ENCODE peak calls at places on chromosomes 13 and 19, in nine cellular contexts. One of them, this sample, is unnamed.

GRCh38 chr13:31773538-31773937 is 34.2 kb downstream of the RXFP2 start:
- DNase-seq in stimulated activated naive B cell treated with anti-CD40 and anti-IgM and Interleukin-4, amounts not matched to agents 10 μg/mL and 1 μg/mL and 100 μg/mL, for 72 hours: no peak
- DNase-seq in nephron progenitor cell: no peak
- DNase-seq in HEK293T: no peak
- DNase-seq in islet precursor cell: no peak
- DNase-seq in NCI-H446: no peak
- DNase-seq in stimulated activated CD4-positive, alpha-beta T cell treated with anti-CD3 and anti-CD28 coated beads, Interleukin-2, amount 100 ng/mL, for 48 hours: no peak
- DNase-seq in T-helper 2 cell: no peak
- DNase-seq in naive B cell: no peak
- DNase-seq in this sample: no peak

GRCh38 chr13:112757759-112758086 is 67.9 kb downstream of the ATP11A start:
- DNase-seq in NCI-H446: no peak
- DNase-seq in T-helper 2 cell: no peak
- DNase-seq in islet precursor cell: no peak
- DNase-seq in naive B cell: no peak
- DNase-seq in HEK293T: no peak
- DNase-seq in stimulated activated naive B cell treated with anti-CD40 and anti-IgM and Interleukin-4, amounts not matched to agents 10 μg/mL and 1 μg/mL and 100 μg/mL, for 72 hours: no peak
- DNase-seq in nephron progenitor cell: no peak
- DNase-seq in stimulated activated CD4-positive, alpha-beta T cell treated with anti-CD3 and anti-CD28 coated beads, Interleukin-2, amount 100 ng/mL, for 48 hours: no peak
- DNase-seq in this sample: no peak

GRCh38 chr19:51440846-51441409 is 17.3 kb downstream of the SIGLEC8 start:
- DNase-seq in nephron progenitor cell: no peak
- DNase-seq in stimulated activated CD4-positive, alpha-beta T cell treated with anti-CD3 and anti-CD28 coated beads, Interleukin-2, amount 100 ng/mL, for 48 hours: peak; percentile 58
- DNase-seq in stimulated activated naive B cell treated with anti-CD40 and anti-IgM and Interleukin-4, amounts not matched to agents 10 μg/mL and 1 μg/mL and 100 μg/mL, for 72 hours: peak; percentile 66
- DNase-seq in HEK293T: no peak
- DNase-seq in NCI-H446: no peak
- DNase-seq in islet precursor cell: no peak
- DNase-seq in T-helper 2 cell: no peak
- DNase-seq in naive B cell: no peak
- DNase-seq in this sample: no peak

GRCh38 chr13:101211261-101211660 is 205.0 kb downstream of the NALCN start:
- DNase-seq in HEK293T: no peak
- DNase-seq in stimulated activated naive B cell treated with anti-CD40 and anti-IgM and Interleukin-4, amounts not matched to agents 10 μg/mL and 1 μg/mL and 100 μg/mL, for 72 hours: no peak
- DNase-seq in stimulated activated CD4-positive, alpha-beta T cell treated with anti-CD3 and anti-CD28 coated beads, Interleukin-2, amount 100 ng/mL, for 48 hours: no peak
- DNase-seq in naive B cell: no peak
- DNase-seq in T-helper 2 cell: no peak
- DNase-seq in nephron progenitor cell: no peak
- DNase-seq in NCI-H446: no peak
- DNase-seq in islet precursor cell: no peak
- DNase-seq in this sample: no peak

GRCh38 chr13:55577082-55577846 is 1563.5 kb upstream of the PRR20A start:
- DNase-seq in T-helper 2 cell: no peak
- DNase-seq in stimulated activated CD4-positive, alpha-beta T cell treated with anti-CD3 and anti-CD28 coated beads, Interleukin-2, amount 100 ng/mL, for 48 hours: no peak
- DNase-seq in NCI-H446: no peak
- DNase-seq in stimulated activated naive B cell treated with anti-CD40 and anti-IgM and Interleukin-4, amounts not matched to agents 10 μg/mL and 1 μg/mL and 100 μg/mL, for 72 hours: no peak
- DNase-seq in islet precursor cell: peak; percentile 56
- DNase-seq in naive B cell: no peak
- DNase-seq in HEK293T: no peak
- DNase-seq in nephron progenitor cell: peak; percentile 4
- DNase-seq in this sample: peak; percentile 11

GRCh38 chr13:46126074-46126473 is 21.2 kb upstream of the CPB2 start:
- DNase-seq in HEK293T: no peak
- DNase-seq in nephron progenitor cell: no peak
- DNase-seq in naive B cell: no peak
- DNase-seq in stimulated activated naive B cell treated with anti-CD40 and anti-IgM and Interleukin-4, amounts not matched to agents 10 μg/mL and 1 μg/mL and 100 μg/mL, for 72 hours: no peak
- DNase-seq in NCI-H446: no peak
- DNase-seq in stimulated activated CD4-positive, alpha-beta T cell treated with anti-CD3 and anti-CD28 coated beads, Interleukin-2, amount 100 ng/mL, for 48 hours: no peak
- DNase-seq in T-helper 2 cell: no peak
- DNase-seq in islet precursor cell: no peak
- DNase-seq in this sample: no peak

GRCh38 chr13:33642374-33643065 is 175.4 kb upstream of the RFC3 start:
- DNase-seq in T-helper 2 cell: no peak
- DNase-seq in nephron progenitor cell: no peak
- DNase-seq in HEK293T: no peak
- DNase-seq in islet precursor cell: peak; percentile 64
- DNase-seq in stimulated activated CD4-positive, alpha-beta T cell treated with anti-CD3 and anti-CD28 coated beads, Interleukin-2, amount 100 ng/mL, for 48 hours: no peak
- DNase-seq in stimulated activated naive B cell treated with anti-CD40 and anti-IgM and Interleukin-4, amounts not matched to agents 10 μg/mL and 1 μg/mL and 100 μg/mL, for 72 hours: no peak
- DNase-seq in NCI-H446: no peak
- DNase-seq in naive B cell: no peak
- DNase-seq in this sample: peak; percentile 67

GRCh38 chr19:56080669-56081401 is 40.3 kb downstream of the ZNF787 start:
- DNase-seq in HEK293T: peak; percentile 73
- DNase-seq in nephron progenitor cell: peak; percentile 86
- DNase-seq in NCI-H446: peak; percentile 38
- DNase-seq in T-helper 2 cell: no peak
- DNase-seq in naive B cell: peak; percentile 73
- DNase-seq in stimulated activated CD4-positive, alpha-beta T cell treated with anti-CD3 and anti-CD28 coated beads, Interleukin-2, amount 100 ng/mL, for 48 hours: peak; percentile 76
- DNase-seq in stimulated activated naive B cell treated with anti-CD40 and anti-IgM and Interleukin-4, amounts not matched to agents 10 μg/mL and 1 μg/mL and 100 μg/mL, for 72 hours: peak; percentile 75
- DNase-seq in islet precursor cell: peak; percentile 86
- DNase-seq in this sample: peak; percentile 91

GRCh38 chr13:36151591-36151990 is 20.4 kb upstream of the DCLK1 start:
- DNase-seq in HEK293T: no peak
- DNase-seq in NCI-H446: no peak
- DNase-seq in islet precursor cell: no peak
- DNase-seq in stimulated activated naive B cell treated with anti-CD40 and anti-IgM and Interleukin-4, amounts not matched to agents 10 μg/mL and 1 μg/mL and 100 μg/mL, for 72 hours: no peak
- DNase-seq in nephron progenitor cell: no peak
- DNase-seq in stimulated activated CD4-positive, alpha-beta T cell treated with anti-CD3 and anti-CD28 coated beads, Interleukin-2, amount 100 ng/mL, for 48 hours: no peak
- DNase-seq in T-helper 2 cell: no peak
- DNase-seq in naive B cell: no peak
- DNase-seq in this sample: no peak

GRCh38 chr19:47427241-47428176 is 8.2 kb upstream of the MEIS3 start:
- DNase-seq in NCI-H446: peak; percentile 82
- DNase-seq in naive B cell: peak; percentile 40
- DNase-seq in stimulated activated CD4-positive, alpha-beta T cell treated with anti-CD3 and anti-CD28 coated beads, Interleukin-2, amount 100 ng/mL, for 48 hours: peak; percentile 76
- DNase-seq in T-helper 2 cell: no peak
- DNase-seq in nephron progenitor cell: peak; percentile 87
- DNase-seq in stimulated activated naive B cell treated with anti-CD40 and anti-IgM and Interleukin-4, amounts not matched to agents 10 μg/mL and 1 μg/mL and 100 μg/mL, for 72 hours: peak; percentile 51
- DNase-seq in HEK293T: peak; percentile 75
- DNase-seq in islet precursor cell: peak; percentile 94
- DNase-seq in this sample: peak; percentile 97

GRCh38 chr13:83281666-83282065 is 600.6 kb downstream of the SLITRK1 start:
- DNase-seq in NCI-H446: no peak
- DNase-seq in islet precursor cell: no peak
- DNase-seq in HEK293T: no peak
- DNase-seq in nephron progenitor cell: no peak
- DNase-seq in naive B cell: no peak
- DNase-seq in T-helper 2 cell: no peak
- DNase-seq in stimulated activated naive B cell treated with anti-CD40 and anti-IgM and Interleukin-4, amounts not matched to agents 10 μg/mL and 1 μg/mL and 100 μg/mL, for 72 hours: no peak
- DNase-seq in stimulated activated CD4-positive, alpha-beta T cell treated with anti-CD3 and anti-CD28 coated beads, Interleukin-2, amount 100 ng/mL, for 48 hours: no peak
- DNase-seq in this sample: no peak

GRCh38 chr19:46659151-46660007 is 1.6 kb downstream of the DACT3 start:
- DNase-seq in naive B cell: no peak
- DNase-seq in NCI-H446: no peak
- DNase-seq in HEK293T: no peak
- DNase-seq in T-helper 2 cell: no peak
- DNase-seq in stimulated activated CD4-positive, alpha-beta T cell treated with anti-CD3 and anti-CD28 coated beads, Interleukin-2, amount 100 ng/mL, for 48 hours: no peak
- DNase-seq in stimulated activated naive B cell treated with anti-CD40 and anti-IgM and Interleukin-4, amounts not matched to agents 10 μg/mL and 1 μg/mL and 100 μg/mL, for 72 hours: no peak
- DNase-seq in nephron progenitor cell: peak; percentile 79
- DNase-seq in islet precursor cell: peak; percentile 82
- DNase-seq in this sample: peak; percentile 66

GRCh38 chr19:11538232-11539036 is at the start of gene CNN1:
- DNase-seq in islet precursor cell: peak; percentile 98
- DNase-seq in T-helper 2 cell: no peak
- DNase-seq in HEK293T: no peak
- DNase-seq in nephron progenitor cell: peak; percentile 62
- DNase-seq in NCI-H446: no peak
- DNase-seq in stimulated activated CD4-positive, alpha-beta T cell treated with anti-CD3 and anti-CD28 coated beads, Interleukin-2, amount 100 ng/mL, for 48 hours: no peak
- DNase-seq in naive B cell: no peak
- DNase-seq in stimulated activated naive B cell treated with anti-CD40 and anti-IgM and Interleukin-4, amounts not matched to agents 10 μg/mL and 1 μg/mL and 100 μg/mL, for 72 hours: no peak
- DNase-seq in this sample: peak; percentile 95

GRCh38 chr13:87827479-87827878 is 156.3 kb downstream of the SLITRK5 start:
- DNase-seq in HEK293T: no peak
- DNase-seq in nephron progenitor cell: no peak
- DNase-seq in NCI-H446: no peak
- DNase-seq in stimulated activated CD4-positive, alpha-beta T cell treated with anti-CD3 and anti-CD28 coated beads, Interleukin-2, amount 100 ng/mL, for 48 hours: no peak
- DNase-seq in islet precursor cell: no peak
- DNase-seq in naive B cell: no peak
- DNase-seq in stimulated activated naive B cell treated with anti-CD40 and anti-IgM and Interleukin-4, amounts not matched to agents 10 μg/mL and 1 μg/mL and 100 μg/mL, for 72 hours: no peak
- DNase-seq in T-helper 2 cell: no peak
- DNase-seq in this sample: no peak